ENCODE peak calls at places on chromosomes 7 and 10, in five cellular contexts. O, C, H, V and U are unnamed samples.

GRCh38 chr7:14834456-14834855 is 68.1 kb downstream of the DGKB start:
- DNase-seq in O (no peak), C (peak), H (no peak), V (no peak), U (no peak)

GRCh38 chr10:4883079-4883739 is 57.2 kb downstream of the AKR1E2 start:
- DNase-seq in O (no peak), C (peak), H (no peak), V (peak), U (no peak)

GRCh38 chr7:18241543-18242231 is 214.0 kb upstream of the PRPS1L1 start:
- DNase-seq in O (no peak), C (no peak), H (no peak), V (no peak), U (no peak)

GRCh38 chr10:50322075-50322474 is 70.8 kb upstream of the ASAH2 start:
- DNase-seq in O (no peak), C (peak), H (no peak), V (peak), U (no peak)

GRCh38 chr7:99459087-99459486 is 6.9 kb downstream of the ATP5MF start:
- DNase-seq in O (peak), C (peak), H (peak), V (peak), U (peak)

GRCh38 chr7:116173051-116174028 is 37.0 kb upstream of the TES start:
- DNase-seq in O (no peak), C (peak), H (no peak), V (peak), U (no peak)

GRCh38 chr10:30219977-30220751 is 128.9 kb downstream of the MTPAP start:
- DNase-seq in O (no peak), C (peak), H (no peak), V (no peak), U (peak)

GRCh38 chr7:81004098-81004497 is 85.2 kb upstream of the SEMA3C start:
- DNase-seq in O (no peak), C (peak), H (no peak), V (no peak), U (no peak)

GRCh38 chr7:153397459-153397858 is 637.9 kb downstream of the ACTR3B start:
- DNase-seq in O (no peak), C (no peak), H (no peak), V (no peak), U (no peak)

GRCh38 chr10:95327367-95327766 is 36.6 kb upstream of the PDLIM1 start:
- DNase-seq in O (no peak), C (peak), H (peak), V (no peak), U (no peak)

GRCh38 chr7:35694161-35694783 is 663 bp downstream of the HERPUD2 start:
- DNase-seq in O (no peak), C (no peak), H (peak), V (no peak), U (peak)

GRCh38 chr10:8035641-8036520 is 18.6 kb upstream of the GATA3 start:
- DNase-seq in O (no peak), C (no peak), H (no peak), V (no peak), U (no peak)

GRCh38 chr7:134907639-134908038 is 78.7 kb upstream of the AGBL3 start:
- DNase-seq in O (no peak), C (peak), H (no peak), V (no peak), U (no peak)

GRCh38 chr7:149067869-149068268 is 22.6 kb downstream of the ZNF786 start:
- DNase-seq in O (no peak), C (no peak), H (no peak), V (no peak), U (no peak)

GRCh38 chr7:22667562-22668239 is 59.3 kb upstream of the IL6 start:
- DNase-seq in O (no peak), C (peak), H (no peak), V (peak), U (peak)

GRCh38 chr7:94510582-94511456 is 1.2 kb downstream of the CASD1 start:
- DNase-seq in O (no peak), C (peak), H (peak), V (peak), U (no peak)

GRCh38 chr10:121655254-121656142 is 57.3 kb upstream of the FGFR2 start:
- DNase-seq in O (no peak), C (no peak), H (no peak), V (no peak), U (no peak)

GRCh38 chr7:150379590-150380379 is 655 bp downstream of the ZNF775 start:
- DNase-seq in O (no peak), C (no peak), H (no peak), V (peak), U (peak)

GRCh38 chr7:4951304-4951703 is 7.7 kb downstream of the MMD2 start:
- DNase-seq in O (no peak), C (no peak), H (no peak), V (no peak), U (no peak)

GRCh38 chr7:129295015-129295423 is 70.2 kb downstream of the AHCYL2 start:
- DNase-seq in O (no peak), C (peak), H (no peak), V (no peak), U (no peak)

GRCh38 chr7:70208236-70209063 is 610.2 kb downstream of the AUTS2 start:
- DNase-seq in O (no peak), C (peak), H (no peak), V (peak), U (peak)

GRCh38 chr10:77493851-77494788 is 143.5 kb downstream of the KCNMA1 start:
- DNase-seq in O (no peak), C (peak), H (no peak), V (peak), U (peak)

GRCh38 chr7:69367785-69368184 is 230.5 kb upstream of the AUTS2 start:
- DNase-seq in O (no peak), C (peak), H (no peak), V (peak), U (no peak)

GRCh38 chr7:22640269-22640668 is 86.7 kb upstream of the IL6 start:
- DNase-seq in O (no peak), C (no peak), H (no peak), V (no peak), U (no peak)

GRCh38 chr7:101299511-101300464 is 21.8 kb downstream of the IFT22 start:
- DNase-seq in O (peak), C (peak), H (no peak), V (no peak), U (no peak)

GRCh38 chr7:139505563-139505962 is 17.9 kb upstream of the CLEC2L start:
- DNase-seq in O (no peak), C (peak), H (no peak), V (peak), U (peak)

GRCh38 chr10:95451150-95451549 is 110.0 kb downstream of the SORBS1 start:
- DNase-seq in O (no peak), C (no peak), H (no peak), V (no peak), U (no peak)

GRCh38 chr10:130952086-130952485 is 359.4 kb downstream of the TCERG1L start:
- DNase-seq in O (no peak), C (no peak), H (no peak), V (no peak), U (no peak)

GRCh38 chr10:133026726-133027395 is 60.9 kb upstream of the ADGRA1 start:
- DNase-seq in O (peak), C (no peak), H (no peak), V (no peak), U (no peak)

GRCh38 chr7:9149499-9150082 is 716.2 kb downstream of the NXPH1 start:
- DNase-seq in O (no peak), C (no peak), H (no peak), V (no peak), U (no peak)

GRCh38 chr7:91168766-91169518 is 95.3 kb upstream of the FZD1 start:
- DNase-seq in O (no peak), C (no peak), H (peak), V (no peak), U (no peak)

GRCh38 chr10:96632974-96633373 is 46.2 kb upstream of the TM9SF3 start:
- DNase-seq in O (no peak), C (no peak), H (no peak), V (no peak), U (peak)

GRCh38 chr7:158018061-158018796 is 569.4 kb downstream of the PTPRN2 start:
- DNase-seq in O (no peak), C (no peak), H (no peak), V (no peak), U (peak)

GRCh38 chr10:83880252-83880791 is 259.0 kb upstream of the GHITM start:
- DNase-seq in O (no peak), C (no peak), H (no peak), V (no peak), U (no peak)